ENCODE peak calls at places on chromosomes 3 and 15, in seven cellular contexts. One of them, this sample, is unnamed.

GRCh38 chr3:141066593-141066860 is 15.4 kb downstream of the SPSB4 start:
- DNase-seq in IMR-90: no peak
- DNase-seq in neuronal stem cell: no peak
- DNase-seq in H9: no peak
- DNase-seq in mesendoderm: no peak
- DNase-seq in H1: no peak
- DNase-seq in trophoblast cell: no peak
- DNase-seq in this sample: no peak

GRCh38 chr3:174931969-174932368 is 72.8 kb downstream of the NAALADL2 start:
- DNase-seq in IMR-90: no peak
- DNase-seq in neuronal stem cell: no peak
- DNase-seq in H9: no peak
- DNase-seq in mesendoderm: no peak
- DNase-seq in H1: no peak
- DNase-seq in trophoblast cell: no peak
- DNase-seq in this sample: no peak

GRCh38 chr3:110479676-110480075 is 591.9 kb upstream of the NECTIN3 start:
- DNase-seq in IMR-90: no peak
- DNase-seq in neuronal stem cell: no peak
- DNase-seq in H9: no peak
- DNase-seq in mesendoderm: no peak
- DNase-seq in H1: no peak
- DNase-seq in trophoblast cell: no peak
- DNase-seq in this sample: no peak

GRCh38 chr15:31930967-31931366 is 99.3 kb upstream of the CHRNA7 start:
- DNase-seq in IMR-90: no peak
- DNase-seq in neuronal stem cell: no peak
- DNase-seq in H9: no peak
- DNase-seq in mesendoderm: no peak
- DNase-seq in H1: no peak
- DNase-seq in trophoblast cell: no peak
- DNase-seq in this sample: no peak

GRCh38 chr15:55289011-55289572 is 521 bp downstream of the RAB27A start:
- DNase-seq in IMR-90: peak; percentile 39
- DNase-seq in neuronal stem cell: peak; percentile 23
- DNase-seq in H9: peak; percentile 47
- DNase-seq in mesendoderm: peak; percentile 66
- DNase-seq in H1: peak; percentile 60
- DNase-seq in trophoblast cell: peak; percentile 56
- DNase-seq in this sample: peak; percentile 80

GRCh38 chr3:100335137-100335833 is 728 bp downstream of the NIT2 start:
- DNase-seq in IMR-90: no peak
- DNase-seq in neuronal stem cell: no peak
- DNase-seq in H9: peak; percentile 41
- DNase-seq in mesendoderm: peak; percentile 71
- DNase-seq in H1: no peak
- DNase-seq in trophoblast cell: no peak
- DNase-seq in this sample: peak; percentile 18

GRCh38 chr15:52879862-52880261 is 89.7 kb upstream of the ONECUT1 start:
- DNase-seq in IMR-90: no peak
- DNase-seq in neuronal stem cell: no peak
- DNase-seq in H9: no peak
- DNase-seq in mesendoderm: no peak
- DNase-seq in H1: no peak
- DNase-seq in trophoblast cell: no peak
- DNase-seq in this sample: no peak

GRCh38 chr3:47288966-47289910 is 6.5 kb downstream of the KLHL18 start:
- DNase-seq in IMR-90: no peak
- DNase-seq in neuronal stem cell: no peak
- DNase-seq in H9: no peak
- DNase-seq in mesendoderm: no peak
- DNase-seq in H1: no peak
- DNase-seq in trophoblast cell: no peak
- DNase-seq in this sample: no peak

GRCh38 chr3:535566-536416 is 339.2 kb downstream of the CHL1 start:
- DNase-seq in IMR-90: peak; percentile 11
- DNase-seq in neuronal stem cell: no peak
- DNase-seq in H9: peak; percentile 72
- DNase-seq in mesendoderm: peak; percentile 56
- DNase-seq in H1: peak; percentile 69
- DNase-seq in trophoblast cell: no peak
- DNase-seq in this sample: no peak

GRCh38 chr3:58078610-58079009 is 70.4 kb downstream of the FLNB start:
- DNase-seq in IMR-90: no peak
- DNase-seq in neuronal stem cell: no peak
- DNase-seq in H9: no peak
- DNase-seq in mesendoderm: no peak
- DNase-seq in H1: no peak
- DNase-seq in trophoblast cell: no peak
- DNase-seq in this sample: no peak

GRCh38 chr3:178618197-178618596 is 82.0 kb downstream of the KCNMB2 start:
- DNase-seq in IMR-90: peak; percentile 1
- DNase-seq in neuronal stem cell: no peak
- DNase-seq in H9: no peak
- DNase-seq in mesendoderm: no peak
- DNase-seq in H1: no peak
- DNase-seq in trophoblast cell: no peak
- DNase-seq in this sample: peak; percentile 57
- H4K8ac ChIP-seq in IMR-90: no peak overlapping the region
- H4K8ac ChIP-seq in neuronal stem cell: no peak overlapping the region
- H4K8ac ChIP-seq in H9: no peak overlapping the region
- H4K8ac ChIP-seq in mesendoderm: no peak overlapping the region
- H4K8ac ChIP-seq in H1: no peak overlapping the region
- H4K8ac ChIP-seq in trophoblast cell: no peak overlapping the region
- H4K8ac ChIP-seq in this sample: no peak overlapping the region

GRCh38 chr15:90348456-90348855 is 3.6 kb upstream of the ZNF774 start:
- DNase-seq in IMR-90: no peak
- DNase-seq in neuronal stem cell: no peak
- DNase-seq in H9: no peak
- DNase-seq in mesendoderm: no peak
- DNase-seq in H1: no peak
- DNase-seq in trophoblast cell: no peak
- DNase-seq in this sample: no peak

GRCh38 chr15:90347666-90348065 is 4.4 kb upstream of the ZNF774 start:
- DNase-seq in IMR-90: peak; percentile 31
- DNase-seq in neuronal stem cell: no peak
- DNase-seq in H9: no peak
- DNase-seq in mesendoderm: no peak
- DNase-seq in H1: no peak
- DNase-seq in trophoblast cell: peak; percentile 44
- DNase-seq in this sample: peak; percentile 22

GRCh38 chr15:90344632-90345031 is 7.5 kb upstream of the ZNF774 start:
- DNase-seq in IMR-90: no peak
- DNase-seq in neuronal stem cell: no peak
- DNase-seq in H9: no peak
- DNase-seq in mesendoderm: no peak
- DNase-seq in H1: no peak
- DNase-seq in trophoblast cell: no peak
- DNase-seq in this sample: no peak

GRCh38 chr15:90343391-90343790 is 8.7 kb upstream of the ZNF774 start:
- DNase-seq in IMR-90: peak; percentile 72
- DNase-seq in neuronal stem cell: no peak
- DNase-seq in H9: no peak
- DNase-seq in mesendoderm: no peak
- DNase-seq in H1: no peak
- DNase-seq in trophoblast cell: peak; percentile 66
- DNase-seq in this sample: peak; percentile 38

GRCh38 chr15:90345859-90346258 is 6.2 kb upstream of the ZNF774 start:
- DNase-seq in IMR-90: no peak
- DNase-seq in neuronal stem cell: no peak
- DNase-seq in H9: no peak
- DNase-seq in mesendoderm: peak; percentile 36
- DNase-seq in H1: no peak
- DNase-seq in trophoblast cell: no peak
- DNase-seq in this sample: no peak
- H4K8ac ChIP-seq in IMR-90: no peak overlapping the region
- H4K8ac ChIP-seq in neuronal stem cell: no peak overlapping the region
- H4K8ac ChIP-seq in H9: no peak overlapping the region
- H4K8ac ChIP-seq in mesendoderm: no peak overlapping the region
- H4K8ac ChIP-seq in H1: no peak overlapping the region
- H4K8ac ChIP-seq in trophoblast cell: no peak overlapping the region
- H4K8ac ChIP-seq in this sample: no peak overlapping the region

DNA sequence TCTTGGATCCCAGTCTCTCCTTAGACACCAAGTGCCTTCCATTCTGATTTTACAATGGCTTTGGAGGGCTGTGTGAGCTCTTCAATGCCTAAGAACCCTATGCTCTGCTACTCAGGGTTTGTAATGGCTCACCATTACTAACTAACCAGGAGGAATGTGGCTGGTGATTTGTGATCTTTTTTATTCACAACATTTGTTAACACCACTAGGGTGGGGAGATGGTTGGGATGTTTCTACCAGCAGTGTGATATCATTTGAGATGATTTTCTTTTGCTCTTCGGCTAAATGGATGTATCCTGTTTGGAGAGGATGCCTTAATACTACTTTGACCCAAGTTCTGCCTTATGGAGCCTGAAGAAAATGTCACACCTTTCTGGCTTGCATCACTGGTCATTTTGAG is 226.9 kb downstream of the MFSD1 start:
- DNase-seq in IMR-90: no peak
- DNase-seq in neuronal stem cell: no peak
- DNase-seq in H9: no peak
- DNase-seq in mesendoderm: peak; percentile 47
- DNase-seq in H1: no peak
- DNase-seq in trophoblast cell: no peak
- DNase-seq in this sample: no peak
- H4K8ac ChIP-seq in IMR-90: no peak overlapping the region
- H4K8ac ChIP-seq in neuronal stem cell: no peak overlapping the region
- H4K8ac ChIP-seq in H9: no peak overlapping the region
- H4K8ac ChIP-seq in mesendoderm: no peak overlapping the region
- H4K8ac ChIP-seq in H1: no peak overlapping the region
- H4K8ac ChIP-seq in trophoblast cell: no peak overlapping the region
- H4K8ac ChIP-seq in this sample: no peak overlapping the region

GRCh38 chr3:65146149-65146548 is 458.3 kb upstream of the ADAMTS9 start:
- DNase-seq in IMR-90: no peak
- DNase-seq in neuronal stem cell: no peak
- DNase-seq in H9: peak; percentile 84
- DNase-seq in mesendoderm: peak; percentile 96
- DNase-seq in H1: peak; percentile 50
- DNase-seq in trophoblast cell: peak; percentile 68
- DNase-seq in this sample: peak; percentile 11
- H4K8ac ChIP-seq in IMR-90: no peak overlapping the region
- H4K8ac ChIP-seq in neuronal stem cell: no peak overlapping the region
- H4K8ac ChIP-seq in H9: no peak overlapping the region
- H4K8ac ChIP-seq in mesendoderm: no peak overlapping the region
- H4K8ac ChIP-seq in H1: no peak overlapping the region
- H4K8ac ChIP-seq in trophoblast cell: no peak overlapping the region
- H4K8ac ChIP-seq in this sample: no peak overlapping the region

DNA sequence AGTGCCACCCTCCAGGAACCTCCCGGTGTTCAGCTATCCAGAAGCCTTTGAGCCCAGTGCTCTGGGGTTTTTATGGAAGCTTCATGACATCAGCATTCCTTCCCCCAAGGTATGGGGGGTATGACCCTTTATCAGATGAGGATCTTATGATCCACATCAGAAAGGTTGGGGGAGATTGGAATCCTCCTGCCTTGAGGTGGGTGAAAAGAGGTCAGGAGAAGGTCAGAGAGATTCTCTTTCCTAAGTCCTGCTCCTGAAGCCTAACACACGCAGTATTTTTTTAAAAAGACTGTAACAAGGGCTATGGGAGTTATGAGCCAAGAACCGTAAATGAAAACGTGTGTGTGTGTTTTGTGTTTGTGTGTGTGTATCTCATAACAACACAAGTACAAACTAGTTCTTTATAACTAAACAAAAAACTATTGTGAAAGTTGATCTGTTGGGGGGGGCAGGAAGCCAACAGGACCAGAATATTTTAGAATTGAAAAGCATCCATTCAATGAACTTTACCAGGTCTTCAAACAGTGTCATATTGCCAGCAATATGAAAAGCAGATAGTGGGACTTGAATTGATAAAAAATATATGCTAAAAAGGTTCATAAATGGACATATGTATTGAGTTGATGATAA is 13.2 kb downstream of the MKRN3 start:
- DNase-seq in IMR-90: no peak
- DNase-seq in neuronal stem cell: no peak
- DNase-seq in H9: no peak
- DNase-seq in mesendoderm: no peak
- DNase-seq in H1: no peak
- DNase-seq in trophoblast cell: no peak
- DNase-seq in this sample: no peak
- H4K8ac ChIP-seq in IMR-90: no peak overlapping the region
- H4K8ac ChIP-seq in neuronal stem cell: no peak overlapping the region
- H4K8ac ChIP-seq in H9: no peak overlapping the region
- H4K8ac ChIP-seq in mesendoderm: no peak overlapping the region
- H4K8ac ChIP-seq in H1: no peak overlapping the region
- H4K8ac ChIP-seq in trophoblast cell: no peak overlapping the region
- H4K8ac ChIP-seq in this sample: no peak overlapping the region

GRCh38 chr3:40366203-40367162 is 20.5 kb upstream of the ENTPD3 start:
- DNase-seq in IMR-90: peak; percentile 3
- DNase-seq in neuronal stem cell: no peak
- DNase-seq in H9: no peak
- DNase-seq in mesendoderm: no peak
- DNase-seq in H1: no peak
- DNase-seq in trophoblast cell: no peak
- DNase-seq in this sample: peak; percentile 38

DNA sequence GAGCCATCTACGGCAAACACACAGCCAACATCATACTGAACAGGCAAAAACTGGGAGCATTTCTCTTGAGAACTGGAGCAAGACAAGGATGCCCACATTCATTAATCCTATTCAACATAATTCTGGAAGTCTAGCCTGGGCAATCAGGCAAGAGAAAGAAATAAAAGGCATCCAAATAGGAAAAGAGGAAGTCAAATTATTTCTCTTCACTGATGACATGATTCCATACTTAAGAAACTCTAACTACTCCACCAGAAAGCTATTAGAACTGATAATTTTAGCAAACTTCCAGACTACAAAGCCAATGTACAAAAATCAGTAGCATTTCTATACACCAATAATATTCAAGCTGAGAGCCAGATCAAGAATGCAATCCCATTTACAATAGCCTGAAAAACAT is 17.3 kb upstream of the ENTPD3 start:
- DNase-seq in IMR-90: no peak
- DNase-seq in neuronal stem cell: no peak
- DNase-seq in H9: no peak
- DNase-seq in mesendoderm: no peak
- DNase-seq in H1: no peak
- DNase-seq in trophoblast cell: no peak
- DNase-seq in this sample: no peak
- H4K8ac ChIP-seq in IMR-90: no peak overlapping the region
- H4K8ac ChIP-seq in neuronal stem cell: no peak overlapping the region
- H4K8ac ChIP-seq in H9: no peak overlapping the region
- H4K8ac ChIP-seq in mesendoderm: no peak overlapping the region
- H4K8ac ChIP-seq in H1: no peak overlapping the region
- H4K8ac ChIP-seq in trophoblast cell: no peak overlapping the region
- H4K8ac ChIP-seq in this sample: no peak overlapping the region

DNA sequence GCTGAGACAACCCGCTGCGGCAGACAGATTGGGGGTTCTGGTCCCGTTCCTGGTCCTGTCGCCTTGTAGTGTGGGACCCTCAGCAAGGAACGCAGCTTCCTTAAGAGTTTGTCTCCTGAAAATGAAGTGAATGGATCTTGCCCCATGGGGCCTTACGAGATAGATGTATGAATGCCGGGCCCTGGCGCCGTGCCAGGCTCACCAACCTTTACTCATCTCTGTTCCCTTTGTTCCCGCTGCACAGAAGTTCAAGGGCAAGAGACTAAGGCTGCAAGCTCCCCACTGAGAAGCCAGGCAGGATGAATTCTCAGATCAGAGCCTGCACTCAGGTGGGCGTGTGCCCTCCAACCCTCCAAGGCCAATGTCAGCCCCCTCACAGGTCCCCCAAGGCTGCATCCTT is 162.7 kb upstream of the IQSEC1 start:
- DNase-seq in IMR-90: no peak
- DNase-seq in neuronal stem cell: no peak
- DNase-seq in H9: no peak
- DNase-seq in mesendoderm: no peak
- DNase-seq in H1: no peak
- DNase-seq in trophoblast cell: no peak
- DNase-seq in this sample: no peak
- H4K8ac ChIP-seq in IMR-90: no peak overlapping the region
- H4K8ac ChIP-seq in neuronal stem cell: no peak overlapping the region
- H4K8ac ChIP-seq in H9: no peak overlapping the region
- H4K8ac ChIP-seq in mesendoderm: no peak overlapping the region
- H4K8ac ChIP-seq in H1: peak overlapping the region; percentile 23
- H4K8ac ChIP-seq in trophoblast cell: no peak overlapping the region
- H4K8ac ChIP-seq in this sample: no peak overlapping the region

This sample was measured in mesenchymal stem cell.